ENCODE peak calls at places on chromosomes 6 and 20, in five cellular contexts. J is naive thymus-derived CD4-positive, alpha-beta T cell; D is IMR-90; Z is upper lobe of right lung; M is kidney. B is an unnamed sample.

GRCh38 chr6:13769655-13770053 is 44.7 kb downstream of the MCUR1 start:
- DNase-seq in M (peak; percentile 73), D (no peak), Z (no peak), J (no peak), B (no peak)

GRCh38 chr20:37525810-37526209 is 1.9 kb downstream of the BLCAP start:
- DNase-seq in J (no peak), D (no peak), M (no peak), Z (no peak), B (peak; percentile 30)

GRCh38 chr6:49339096-49339495 is 124.0 kb downstream of the MMUT start:
- DNase-seq in J (no peak), Z (no peak), D (no peak), M (no peak), B (no peak)

GRCh38 chr6:31270788-31271640 is 878 bp downstream of the HLA-C start:
- DNase-seq in Z (peak; percentile 82), D (peak; percentile 47), M (peak; percentile 94), J (peak; percentile 48), B (peak; percentile 77)

GRCh38 chr20:2748551-2749342 is 51.7 kb downstream of the CPXM1 start:
- DNase-seq in M (no peak), Z (no peak), D (no peak), J (no peak), B (no peak)

GRCh38 chr6:37561361-37561760 is 61.7 kb upstream of the CCDC167 start:
- DNase-seq in Z (no peak), D (no peak), M (no peak), J (no peak), B (no peak)

GRCh38 chr6:90399970-90400369 is 103.3 kb upstream of the BACH2 start:
- DNase-seq in Z (no peak), D (no peak), J (no peak), M (no peak), B (no peak)

GRCh38 chr6:161486326-161486725 is 212.5 kb upstream of the AGPAT4 start:
- DNase-seq in J (no peak), M (no peak), Z (no peak), D (peak; percentile 30), B (peak; percentile 2)

GRCh38 chr6:132054525-132054924 is 103.4 kb upstream of the CCN2 start:
- DNase-seq in Z (no peak), M (no peak), J (no peak), D (peak; percentile 90), B (no peak)

GRCh38 chr6:155377061-155377460 is 62.8 kb upstream of the TFB1M start:
- DNase-seq in M (no peak), D (peak; percentile 96), Z (no peak), J (no peak), B (no peak)

GRCh38 chr20:33653218-33653899 is 8.8 kb upstream of the C20orf144 start:
- DNase-seq in M (peak; percentile 70), Z (peak; percentile 67), D (peak; percentile 66), J (no peak), B (peak; percentile 73)

GRCh38 chr6:110329729-110330436 is 28.3 kb downstream of the METTL24 start:
- DNase-seq in Z (no peak), M (no peak), D (peak; percentile 31), J (no peak), B (peak; percentile 9)

GRCh38 chr20:3312940-3313656 is 74.1 kb upstream of the SLC4A11 start:
- DNase-seq in J (no peak), Z (no peak), D (peak; percentile 53), M (no peak), B (no peak)

GRCh38 chr6:32188381-32189081 is 1.5 kb downstream of the PBX2 start:
- DNase-seq in D (peak; percentile 12), Z (no peak), M (peak; percentile 46), J (no peak), B (no peak)

GRCh38 chr6:21144928-21145327 is 448.6 kb upstream of the SOX4 start:
- DNase-seq in Z (no peak), D (no peak), M (no peak), J (no peak), B (no peak)

GRCh38 chr20:23205656-23206055 is 119.5 kb upstream of the CD93 start:
- DNase-seq in J (no peak), M (peak; percentile 90), D (peak; percentile 9), Z (no peak), B (no peak)

GRCh38 chr20:54649511-54649962 is 174.1 kb downstream of the DOK5 start:
- DNase-seq in D (peak; percentile 67), J (peak; percentile 5), Z (peak; percentile 76), M (peak; percentile 81), B (peak; percentile 77)

GRCh38 chr6:159979136-159979874 is 10.4 kb downstream of the IGF2R start:
- DNase-seq in D (peak; percentile 37), M (no peak), J (no peak), Z (no peak), B (no peak)

GRCh38 chr6:83176256-83176655 is 16.8 kb downstream of the PGM3 start:
- DNase-seq in J (no peak), M (no peak), D (no peak), Z (no peak), B (no peak)
- H3K36me3 ChIP-seq in J (peaks cover 36% of the 10 kb centered on the region), M (peaks cover 21% of the 10 kb centered on the region), D (peaks cover 47% of the 10 kb centered on the region), Z (peaks cover 83% of the 10 kb centered on the region), B (peaks cover 6% of the 10 kb centered on the region)

DNA sequence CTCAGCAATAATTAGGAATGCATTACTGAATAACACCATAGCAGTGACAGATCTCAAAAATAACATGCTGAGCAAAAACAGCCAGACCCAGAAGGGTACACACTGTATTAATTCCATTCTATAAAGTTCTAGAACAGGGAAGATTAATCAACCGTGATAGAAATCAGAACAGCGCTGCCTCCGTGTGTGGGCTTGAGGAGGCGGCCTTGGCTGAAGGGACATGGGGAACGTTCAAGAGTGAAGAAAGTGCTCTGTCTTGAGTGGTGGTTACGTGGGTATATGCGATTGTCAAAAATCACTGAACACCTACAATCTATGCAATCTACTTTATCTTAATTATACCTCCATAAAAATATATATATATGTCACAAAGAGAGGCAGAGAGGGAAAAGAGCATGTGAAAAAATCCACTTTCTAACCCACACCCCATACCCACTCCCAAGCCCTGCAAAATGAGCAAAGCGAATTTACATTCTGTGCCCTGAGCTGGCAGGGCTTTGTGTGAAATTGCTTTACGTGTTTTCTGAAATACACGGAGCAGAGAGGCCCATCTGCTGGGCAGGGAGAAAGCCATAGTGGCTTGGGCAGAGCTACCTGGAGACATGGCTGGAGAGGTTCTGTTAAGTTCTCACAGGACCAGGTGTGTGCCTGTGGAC is 74.4 kb downstream of the NFATC2 start:
- DNase-seq in J (no peak), M (no peak), Z (no peak), D (no peak), B (no peak)
- H3K36me3 ChIP-seq in J (peaks cover 61% of the 10 kb centered on the region), M (no peaks in the 10 kb centered on the region), Z (no peaks in the 10 kb centered on the region), D (no peaks in the 10 kb centered on the region), B (no peaks in the 10 kb centered on the region)

GRCh38 chr20:48627737-48628128 is 200.1 kb downstream of the PREX1 start:
- DNase-seq in M (peak; percentile 78), J (no peak), Z (no peak), D (no peak), B (no peak)
- H3K36me3 ChIP-seq in M (no peaks in the 10 kb centered on the region), J (peaks cover 20% of the 10 kb centered on the region), Z (peaks cover 47% of the 10 kb centered on the region), D (no peaks in the 10 kb centered on the region), B (no peaks in the 10 kb centered on the region)

GRCh38 chr20:32312718-32313424 is 35.4 kb downstream of the KIF3B start:
- DNase-seq in Z (no peak), D (no peak), J (no peak), M (no peak), B (peak; percentile 67)
- H3K36me3 ChIP-seq in Z (peaks cover 44% of the 10 kb centered on the region), D (peaks cover 27% of the 10 kb centered on the region), J (peaks cover 48% of the 10 kb centered on the region), M (peaks cover 27% of the 10 kb centered on the region), B (peaks cover 12% of the 10 kb centered on the region)

B was measured in small intestine.